ENCODE peak calls at places on chromosomes 6 and 20, in seven cellular contexts. E is retinal pigment epithelial cell; J is NCI-H146; O is activated T-cell treated with anti-CD3 and anti-CD28 coated beads for 1 hour; H is stimulated activated CD4-positive, alpha-beta T cell treated with anti-CD3 and anti-CD28 coated beads, TNF-alpha, amount 100 ng/mL, for 24 hours; N is H9; U is iris pigment epithelial cell. G is an unnamed sample.

GRCh38 chr6:125170376-125170775 is 16.8 kb downstream of the TPD52L1 start:
- DNase-seq in E (no peak), J (no peak), O (no peak), H (no peak), N (no peak), U (peak), G (no peak)

GRCh38 chr6:137222376-137222775 is 3.2 kb upstream of the IFNGR1 start:
- DNase-seq in E (no peak), J (no peak), O (no peak), H (no peak), N (no peak), U (no peak), G (no peak)

GRCh38 chr6:164812706-164813105 is 496.7 kb downstream of the C6orf118 start:
- DNase-seq in E (no peak), J (no peak), O (no peak), H (no peak), N (no peak), U (no peak), G (no peak)

GRCh38 chr6:79461205-79461604 is 76.0 kb downstream of the LCA5 start:
- DNase-seq in E (no peak), J (no peak), O (no peak), H (no peak), N (no peak), U (no peak), G (no peak)

GRCh38 chr20:39269031-39269461 is 306.9 kb downstream of the DHX35 start:
- DNase-seq in E (no peak), J (peak), O (no peak), H (no peak), N (peak), U (peak), G (peak)

GRCh38 chr20:44592366-44592765 is 10.0 kb downstream of the PKIG start:
- DNase-seq in E (no peak), J (no peak), O (no peak), H (no peak), N (no peak), U (no peak), G (no peak)

GRCh38 chr6:38270367-38270766 is 369.4 kb downstream of the BTBD9 start:
- DNase-seq in E (no peak), J (no peak), O (no peak), H (no peak), N (no peak), U (no peak), G (no peak)

GRCh38 chr6:41027799-41028617 is 11.0 kb downstream of the UNC5CL start:
- DNase-seq in E (no peak), J (peak), O (peak), H (peak), N (peak), U (peak), G (peak)

GRCh38 chr6:153032255-153032882 is 29.9 kb upstream of the MTRF1L start:
- DNase-seq in E (peak), J (peak), O (no peak), H (no peak), N (no peak), U (peak), G (no peak)

GRCh38 chr6:81985191-81985590 is 232.7 kb upstream of the TENT5A start:
- DNase-seq in E (no peak), J (no peak), O (no peak), H (no peak), N (no peak), U (peak), G (no peak)

GRCh38 chr6:108716801-108717791 is 131.1 kb upstream of the ARMC2 start:
- DNase-seq in E (no peak), J (no peak), O (no peak), H (no peak), N (no peak), U (no peak), G (no peak)

GRCh38 chr20:37914672-37915433 is 11.9 kb downstream of the VSTM2L start:
- DNase-seq in E (no peak), J (peak), O (no peak), H (no peak), N (peak), U (no peak), G (no peak)

GRCh38 chr6:41039060-41039998 is at the start of gene UNC5CL:
- DNase-seq in E (no peak), J (peak), O (peak), H (peak), N (peak), U (peak), G (peak)

GRCh38 chr6:137283940-137284910 is 65.0 kb upstream of the IFNGR1 start:
- DNase-seq in E (no peak), J (no peak), O (no peak), H (no peak), N (no peak), U (peak), G (peak)

GRCh38 chr20:58466309-58466708 is 48.9 kb downstream of the APCDD1L start:
- DNase-seq in E (no peak), J (no peak), O (no peak), H (no peak), N (no peak), U (no peak), G (no peak)

GRCh38 chr20:32672982-32673727 is 586 bp downstream of the C20orf203 start:
- DNase-seq in E (no peak), J (no peak), O (no peak), H (no peak), N (no peak), U (no peak), G (peak)

GRCh38 chr6:44234101-44235090 is 11.0 kb downstream of the SLC29A1 start:
- DNase-seq in E (no peak), J (peak), O (no peak), H (no peak), N (peak), U (peak), G (no peak)

GRCh38 chr6:6466967-6467761 is 121.4 kb upstream of the LY86 start:
- DNase-seq in E (no peak), J (no peak), O (no peak), H (no peak), N (no peak), U (peak), G (no peak)

GRCh38 chr20:63224272-63225081 is 8.5 kb upstream of the YTHDF1 start:
- DNase-seq in E (no peak), J (peak), O (no peak), H (no peak), N (no peak), U (peak), G (no peak)

GRCh38 chr20:58021481-58021880 is 207.0 kb downstream of the ANKRD60 start:
- DNase-seq in E (no peak), J (no peak), O (no peak), H (no peak), N (peak), U (no peak), G (no peak)

GRCh38 chr20:11919046-11919445 is 1.4 kb downstream of the BTBD3 start:
- DNase-seq in E (no peak), J (peak), O (no peak), H (no peak), N (no peak), U (no peak), G (no peak)

GRCh38 chr6:168742146-168742782 is 301.3 kb downstream of the SMOC2 start:
- DNase-seq in E (no peak), J (no peak), O (no peak), H (no peak), N (no peak), U (no peak), G (no peak)

GRCh38 chr6:15573376-15573775 is 89.5 kb downstream of the DTNBP1 start:
- DNase-seq in E (no peak), J (no peak), O (no peak), H (no peak), N (peak), U (no peak), G (no peak)

GRCh38 chr6:145540741-145541140 is 194.6 kb downstream of the EPM2A start:
- DNase-seq in E (no peak), J (no peak), O (no peak), H (no peak), N (no peak), U (no peak), G (no peak)